ENCODE peak calls at places on chromosomes 4 and X, in six cellular contexts. R, K, E, V, T and J are unnamed samples.

GRCh38 chrX:80511969-80512760 is 91.9 kb downstream of the TENT5D start:
- DNase-seq in R (no peak), K (no peak), E (no peak), V (no peak), T (peak), J (no peak)

GRCh38 chr4:165234766-165235165 is 27.4 kb downstream of the KLHL2 start:
- DNase-seq in R (no peak), K (no peak), E (no peak), V (no peak), T (no peak), J (no peak)

GRCh38 chr4:6480532-6481088 is 8.2 kb upstream of the PPP2R2C start:
- DNase-seq in R (no peak), K (no peak), E (no peak), V (no peak), T (peak), J (no peak)

GRCh38 chr4:139300431-139301142 is 718 bp upstream of the NAA15 start:
- DNase-seq in R (no peak), K (no peak), E (no peak), V (peak), T (peak), J (no peak)

GRCh38 chr4:24372341-24372740 is 212.0 kb downstream of the DHX15 start:
- DNase-seq in R (no peak), K (no peak), E (no peak), V (no peak), T (no peak), J (no peak)

GRCh38 chr4:16122225-16122624 is 38.4 kb upstream of the PROM1 start:
- DNase-seq in R (no peak), K (no peak), E (no peak), V (no peak), T (no peak), J (no peak)

GRCh38 chr4:118373614-118374255 is 20.9 kb upstream of the PRSS12 start:
- DNase-seq in R (no peak), K (no peak), E (no peak), V (no peak), T (no peak), J (no peak)

GRCh38 chr4:12041828-12042227 is 613.1 kb upstream of the HS3ST1 start:
- DNase-seq in R (no peak), K (no peak), E (no peak), V (no peak), T (no peak), J (no peak)